ENCODE peak calls at places on chromosomes 5 and 9, in four cellular contexts. Z, Q, O and X are unnamed samples.

GRCh38 chr9:130688070-130688469 is 5.5 kb upstream of the EXOSC2 start:
- DNase-seq in Z (no peak), Q (no peak), O (no peak), X (no peak)

GRCh38 chr5:149251546-149251945 is 20.1 kb upstream of the AFAP1L1 start:
- DNase-seq in Z (no peak), Q (no peak), O (no peak), X (no peak)

GRCh38 chr5:61949054-61949679 is 356.8 kb upstream of the KIF2A start:
- DNase-seq in Z (no peak), Q (no peak), O (no peak), X (no peak)

GRCh38 chr5:167678457-167678856 is 613.0 kb upstream of the WWC1 start:
- DNase-seq in Z (no peak), Q (peak), O (no peak), X (no peak)

GRCh38 chr5:99004960-99005359 is 76.2 kb upstream of the CHD1 start:
- DNase-seq in Z (no peak), Q (no peak), O (no peak), X (peak)

GRCh38 chr5:145130996-145131395 is 704.1 kb downstream of the PRELID2 start:
- DNase-seq in Z (no peak), Q (peak), O (peak), X (no peak)

GRCh38 chr5:97127727-97128126 is 14.7 kb downstream of the LIX1 start:
- DNase-seq in Z (no peak), Q (peak), O (no peak), X (no peak)

GRCh38 chr5:141172381-141173204 is at the start of gene PCDHB7:
- DNase-seq in Z (no peak), Q (peak), O (no peak), X (no peak)

GRCh38 chr5:136213919-136214493 is 21.0 kb upstream of the SMIM32 start:
- DNase-seq in Z (no peak), Q (no peak), O (no peak), X (no peak)

GRCh38 chr5:80686757-80687156 is 32.0 kb upstream of the DHFR start:
- DNase-seq in Z (no peak), Q (peak), O (peak), X (no peak)

GRCh38 chr5:373710-374602 is 52.4 kb downstream of the AHRR start:
- DNase-seq in Z (no peak), Q (peak), O (peak), X (peak)

GRCh38 chr5:146025108-146025507 is 80.3 kb downstream of the PLAC8L1 start:
- DNase-seq in Z (no peak), Q (no peak), O (no peak), X (no peak)

GRCh38 chr9:131635285-131635684 is 90.0 kb downstream of the PRRT1B start:
- DNase-seq in Z (peak), Q (peak), O (peak), X (no peak)

GRCh38 chr5:66498791-66499207 is 97.4 kb upstream of the MAST4 start:
- DNase-seq in Z (no peak), Q (peak), O (peak), X (no peak)

GRCh38 chr9:3124006-3124405 is 280.1 kb upstream of the PUM3 start:
- DNase-seq in Z (no peak), Q (no peak), O (no peak), X (no peak)

GRCh38 chr5:64505769-64506566 is at the start of gene RGS7BP:
- DNase-seq in Z (no peak), Q (peak), O (peak), X (peak)

GRCh38 chr5:14871084-14871572 is 450 bp downstream of the ANKH start:
- DNase-seq in Z (no peak), Q (no peak), O (peak), X (no peak)

GRCh38 chr9:131167146-131167692 is 41.8 kb downstream of the NUP214 start:
- DNase-seq in Z (no peak), Q (no peak), O (no peak), X (no peak)

GRCh38 chr9:77488439-77489126 is 159.5 kb downstream of the GNA14 start:
- DNase-seq in Z (no peak), Q (peak), O (no peak), X (no peak)

GRCh38 chr5:1656271-1656975 is 132.7 kb upstream of the LPCAT1 start:
- DNase-seq in Z (no peak), Q (no peak), O (no peak), X (no peak)

GRCh38 chr5:132458651-132459030 is 31.9 kb downstream of the IRF1 start:
- DNase-seq in Z (no peak), Q (peak), O (no peak), X (no peak)

GRCh38 chr9:32698706-32699277 is 63.3 kb upstream of the TAF1L start:
- DNase-seq in Z (no peak), Q (no peak), O (no peak), X (no peak)

GRCh38 chr9:36625006-36625600 is 52.4 kb downstream of the MELK start:
- DNase-seq in Z (no peak), Q (peak), O (peak), X (no peak)

GRCh38 chr5:154503698-154504039 is 25.6 kb upstream of the HAND1 start:
- DNase-seq in Z (no peak), Q (no peak), O (no peak), X (no peak)

GRCh38 chr9:113588242-113588810 is 124.8 kb downstream of the RGS3 start:
- DNase-seq in Z (no peak), Q (no peak), O (no peak), X (no peak)

GRCh38 chr9:105055922-105056321 is 128.0 kb upstream of the ABCA1 start:
- DNase-seq in Z (no peak), Q (peak), O (no peak), X (no peak)

GRCh38 chr5:138900281-138900965 is 25.3 kb upstream of the LRRTM2 start:
- DNase-seq in Z (peak), Q (peak), O (peak), X (no peak)

GRCh38 chr5:72994578-72994977 is 38.7 kb downstream of the FCHO2 start:
- DNase-seq in Z (no peak), Q (no peak), O (no peak), X (no peak)